ENCODE peak calls at places on chromosomes 12 and 14, in four cellular contexts. R is K562, V is GM12891, S is GM12878. L is an unnamed sample.

GRCh38 chr14:104827173-104828055 is 26.5 kb downstream of the ZBTB42 start:
- DNase-seq in R (peak; percentile 72), V (peak; percentile 70), S (no peak), L (peak; percentile 48)

GRCh38 chr12:14442221-14442881 is 76.9 kb downstream of the ATF7IP start:
- DNase-seq in R (no peak), V (no peak), S (no peak), L (peak; percentile 63)

GRCh38 chr14:23435540-23436326 is at the start of gene MYH7:
- DNase-seq in R (no peak), V (no peak), S (no peak), L (no peak)

GRCh38 chr12:61739925-61740324 is 520.3 kb upstream of the USP15 start:
- DNase-seq in R (no peak), V (no peak), S (no peak), L (no peak)

GRCh38 chr12:14984036-14984435 is 11.2 kb downstream of the PDE6H start:
- DNase-seq in R (no peak), V (no peak), S (no peak), L (no peak)

GRCh38 chr14:28776482-28777266 is 10.1 kb downstream of the FOXG1 start:
- DNase-seq in R (no peak), V (no peak), S (no peak), L (no peak)

GRCh38 chr12:12985817-12986408 is 14.2 kb downstream of the HEBP1 start:
- DNase-seq in R (peak; percentile 29), V (no peak), S (no peak), L (no peak)

GRCh38 chr12:71846322-71846940 is 6.9 kb downstream of the TBC1D15 start:
- DNase-seq in R (peak; percentile 32), V (no peak), S (no peak), L (no peak)

GRCh38 chr12:74415633-74416032 is 122.0 kb upstream of the ATXN7L3B start:
- DNase-seq in R (peak; percentile 37), V (no peak), S (no peak), L (peak; percentile 5)

DNA sequence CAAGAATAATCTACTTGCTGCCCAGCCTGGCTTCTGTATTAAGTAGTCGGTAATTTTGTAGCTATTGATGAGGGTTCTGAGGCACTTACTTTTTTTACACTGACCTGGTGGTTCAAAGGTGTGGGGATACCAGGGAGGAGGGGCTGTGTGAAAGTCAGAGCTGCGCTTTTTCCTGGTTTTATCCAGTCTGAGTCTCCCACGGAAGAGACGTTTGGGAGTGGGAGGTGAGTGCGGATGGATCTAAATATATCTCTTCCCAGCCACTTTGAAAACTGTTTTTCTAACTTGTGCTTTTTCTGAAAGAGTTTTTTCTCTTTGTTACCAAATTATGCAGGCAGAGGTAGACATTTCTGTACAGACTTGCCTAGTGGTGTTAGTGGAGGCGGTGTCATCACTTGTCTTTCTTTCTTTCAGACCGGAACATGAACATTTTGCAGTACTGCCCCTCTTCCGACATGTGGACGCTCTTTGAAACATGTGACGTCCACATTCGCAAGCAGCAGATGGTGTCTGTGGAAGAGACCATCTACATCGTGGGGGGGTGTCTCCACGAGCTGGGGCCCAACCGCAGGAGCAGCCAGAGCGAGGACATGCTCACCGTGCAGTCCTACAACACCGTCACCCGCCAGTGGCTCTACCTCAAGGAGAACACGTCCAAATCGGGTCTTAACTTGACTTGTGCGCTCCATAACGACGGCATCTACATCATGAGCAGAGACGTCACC is 17.4 kb upstream of the MANSC4 start:
- DNase-seq in R (no peak), V (no peak), S (no peak), L (no peak)
- TF ChIP-seq SPI1 in R (no peak), V (no peak), S (no peak), L (no peak)

GRCh38 chr14:47863441-47863840 is 188.0 kb upstream of the MDGA2 start:
- DNase-seq in R (no peak), V (no peak), S (no peak), L (no peak)
- TF ChIP-seq SPI1 in R (no peak), V (no peak), S (no peak), L (no peak)

GRCh38 chr12:59699408-59700144 is 103.7 kb downstream of the SLC16A7 start:
- DNase-seq in R (no peak), V (no peak), S (no peak), L (peak; percentile 30)
- TF ChIP-seq SPI1 in R (no peak), V (no peak), S (no peak), L (no peak)

DNA sequence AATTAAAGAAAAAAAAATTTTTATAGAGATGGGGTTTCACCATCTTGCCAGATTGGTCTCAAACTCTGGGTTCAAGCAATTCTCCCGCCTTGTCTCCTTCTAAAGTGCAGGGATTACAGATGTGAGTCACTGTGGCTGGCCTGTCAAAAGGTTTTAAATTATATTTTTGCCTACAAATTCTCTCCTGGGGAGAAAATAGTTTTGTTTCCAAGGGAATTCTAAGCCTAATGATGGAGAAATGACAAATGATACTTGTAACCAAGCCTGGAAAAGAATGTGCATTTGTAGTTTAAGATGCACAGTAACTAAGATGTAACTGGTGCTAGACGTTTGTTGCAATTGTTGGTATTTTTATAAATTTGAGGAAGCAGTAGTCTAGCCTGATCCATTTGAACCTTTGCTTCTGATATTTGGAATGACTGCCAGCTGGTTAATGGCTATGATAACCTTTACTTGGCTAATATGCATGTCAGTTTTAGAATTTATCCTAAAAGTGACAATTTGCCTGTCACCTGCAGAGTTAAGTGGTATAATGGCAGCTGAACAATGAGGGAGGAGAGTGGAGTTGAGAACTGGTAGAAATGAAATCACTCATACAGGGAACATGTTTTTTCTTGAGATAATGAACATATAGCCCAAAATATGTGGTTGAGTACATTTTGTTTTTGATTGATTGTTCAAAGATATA is 148.0 kb downstream of the FUT8 start:
- DNase-seq in R (no peak), V (no peak), S (no peak), L (no peak)
- TF ChIP-seq SPI1 in R (no peak), V (no peak), S (no peak), L (no peak)